ENCODE peak calls at places on chromosome 19, in six cellular contexts. N is AG08395, E is GM23248, R is ureter, D is H9, Q is NCI-H1436. G is an unnamed sample.

GRCh38 chr19:1862068-1862423 is 1.3 kb downstream of the KLF16 start:
- DNase-seq in N (no peak), E (no peak), R (no peak), D (no peak), Q (no peak), G (no peak)

GRCh38 chr19:50909240-50910070 is 1.7 kb downstream of the KLK4 start:
- DNase-seq in N (peak), E (peak), R (peak), D (peak), Q (peak), G (no peak)

GRCh38 chr19:1027953-1028902 is 1.8 kb downstream of the CNN2 start:
- DNase-seq in N (peak), E (peak), R (peak), D (peak), Q (peak), G (peak)

GRCh38 chr19:45446944-45447343 is 20.9 kb upstream of the FOSB start:
- DNase-seq in N (peak), E (peak), R (peak), D (no peak), Q (no peak), G (no peak)

GRCh38 chr19:32165750-32166149 is 179.7 kb upstream of the ZNF507 start:
- DNase-seq in N (no peak), E (no peak), R (no peak), D (no peak), Q (no peak), G (no peak)

GRCh38 chr19:41971363-41971762 is 12.2 kb upstream of the RABAC1 start:
- DNase-seq in N (no peak), E (no peak), R (no peak), D (no peak), Q (no peak), G (no peak)

GRCh38 chr19:41089955-41090354 is 1.7 kb downstream of the CYP2A13 start:
- DNase-seq in N (no peak), E (no peak), R (no peak), D (no peak), Q (no peak), G (no peak)

GRCh38 chr19:28436320-28436719 is 776.6 kb downstream of the UQCRFS1 start:
- DNase-seq in N (no peak), E (no peak), R (no peak), D (no peak), Q (no peak), G (no peak)